ENCODE peak calls at places on chromosomes 11 and 22, in five cellular contexts. T is GM23248, X is fibroblast of lung, G is IMR-90, B is mammary epithelial cell. Y is an unnamed sample. For H3K4me1, the result is how much of the 10 kb centered on the place peaks cover.

GRCh38 chr11:74925281-74925680 is 23.6 kb downstream of the XRRA1 start:
- DNase-seq in T (peak), X (no peak), G (peak), B (no peak), Y (peak)

GRCh38 chr11:106091480-106092123 is 14.1 kb downstream of the AASDHPPT start:
- DNase-seq in T (peak), X (peak), G (peak), B (peak), Y (peak)

GRCh38 chr11:108926522-108927380 is 261.9 kb downstream of the DDX10 start:
- DNase-seq in T (no peak), X (peak), G (no peak), B (no peak), Y (no peak)

GRCh38 chr22:43220625-43221380 is 33.9 kb upstream of the TTLL12 start:
- DNase-seq in T (no peak), X (no peak), G (no peak), B (no peak), Y (no peak)

GRCh38 chr11:1059759-1060158 is 14.9 kb upstream of the MUC2 start:
- DNase-seq in T (no peak), X (no peak), G (no peak), B (no peak), Y (no peak)

GRCh38 chr11:2270322-2271076 is at the start of gene ASCL2:
- DNase-seq in T (no peak), X (no peak), G (no peak), B (peak), Y (no peak)

GRCh38 chr11:6625156-6625831 is 6.1 kb upstream of the TPP1 start:
- DNase-seq in T (no peak), X (no peak), G (no peak), B (no peak), Y (no peak)

GRCh38 chr22:40416267-40416570 is 45.8 kb downstream of the SGSM3 start:
- DNase-seq in T (no peak), X (no peak), G (no peak), B (no peak), Y (no peak)

GRCh38 chr11:47496808-47497207 is 47.9 kb upstream of the RAPSN start:
- DNase-seq in T (no peak), X (no peak), G (no peak), B (no peak), Y (no peak)

GRCh38 chr11:132941024-132941646 is 591.2 kb downstream of the OPCML start:
- DNase-seq in T (peak), X (peak), G (peak), B (peak), Y (peak)

GRCh38 chr22:41816241-41816640 is 15.8 kb downstream of the CCDC134 start:
- DNase-seq in T (no peak), X (no peak), G (no peak), B (no peak), Y (no peak)

GRCh38 chr22:30204742-30205111 is 41.8 kb downstream of the LIF start:
- DNase-seq in T (peak), X (peak), G (peak), B (peak), Y (peak)

GRCh38 chr11:86938900-86939880 is 16.0 kb downstream of the FZD4 start:
- DNase-seq in T (peak), X (peak), G (peak), B (peak), Y (no peak)

GRCh38 chr11:59247535-59248227 is 35.0 kb upstream of the MPEG1 start:
- DNase-seq in T (peak), X (peak), G (peak), B (peak), Y (no peak)

GRCh38 chr11:96393753-96394348 is 4.0 kb downstream of the JRKL start:
- DNase-seq in T (peak), X (peak), G (peak), B (peak), Y (peak)

GRCh38 chr11:77819921-77820564 is 479 bp downstream of the RSF1 start:
- DNase-seq in T (peak), X (peak), G (peak), B (peak), Y (peak)

GRCh38 chr22:43114958-43115357 is 4.4 kb downstream of the BIK start:
- DNase-seq in T (no peak), X (no peak), G (no peak), B (no peak), Y (no peak)

GRCh38 chr22:25396615-25397200 is 167.8 kb upstream of the GRK3 start:
- DNase-seq in T (no peak), X (no peak), G (no peak), B (no peak), Y (no peak)

GRCh38 chr22:42632096-42632495 is 8.3 kb downstream of the ATP5MGL start:
- DNase-seq in T (peak), X (no peak), G (no peak), B (no peak), Y (no peak)

GRCh38 chr22:50676661-50677492 is 4.3 kb downstream of the SHANK3 start:
- DNase-seq in T (no peak), X (no peak), G (no peak), B (no peak), Y (no peak)

GRCh38 chr11:15123849-15124248 is 9.1 kb downstream of the INSC start:
- DNase-seq in T (peak), X (peak), G (peak), B (peak), Y (peak)

GRCh38 chr11:63802637-63803414 is 10.4 kb upstream of the SPINDOC start:
- DNase-seq in T (peak), X (peak), G (peak), B (peak), Y (peak)

GRCh38 chr11:92024788-92025187 is 199.8 kb upstream of the FAT3 start:
- DNase-seq in T (no peak), X (no peak), G (no peak), B (peak), Y (no peak)

GRCh38 chr11:27553186-27553585 is 46.6 kb upstream of the LIN7C start:
- DNase-seq in T (peak), X (no peak), G (no peak), B (peak), Y (peak)

GRCh38 chr11:59158206-59159068 is 13.5 kb upstream of the DTX4 start:
- DNase-seq in T (peak), X (peak), G (peak), B (peak), Y (peak)

DNA sequence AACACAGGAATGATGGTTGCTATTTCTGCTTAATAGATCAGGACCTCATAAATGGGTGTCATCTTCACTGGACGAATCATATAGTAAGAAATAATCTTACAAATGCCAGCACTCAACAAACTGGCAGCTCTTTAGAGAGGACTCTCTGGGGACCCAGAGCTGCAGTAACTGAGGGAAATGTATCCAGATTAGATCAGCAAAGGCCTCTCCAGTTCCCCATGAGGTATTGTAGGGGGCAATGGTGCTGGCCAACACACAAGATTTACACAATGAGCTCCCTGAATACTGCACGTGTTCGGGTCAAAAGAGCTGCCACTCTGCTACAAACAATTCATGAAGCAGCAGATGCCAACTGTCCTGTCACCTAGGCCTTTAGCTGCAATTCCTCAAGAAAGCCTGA is 110.2 kb downstream of the RBFOX2 start:
- DNase-seq in T (peak), X (no peak), G (no peak), B (no peak), Y (no peak)
- H3K4me1 ChIP-seq in T (under half), X (under half), G (under half), B (half or more), Y (under half)

GRCh38 chr11:43582837-43583462 is 97.6 kb upstream of the HSD17B12 start:
- DNase-seq in T (peak), X (no peak), G (no peak), B (no peak), Y (no peak)
- H2AFZ ChIP-seq in T (no peak), X (no peak), G (no peak), B (no peak), Y (no peak)

DNA sequence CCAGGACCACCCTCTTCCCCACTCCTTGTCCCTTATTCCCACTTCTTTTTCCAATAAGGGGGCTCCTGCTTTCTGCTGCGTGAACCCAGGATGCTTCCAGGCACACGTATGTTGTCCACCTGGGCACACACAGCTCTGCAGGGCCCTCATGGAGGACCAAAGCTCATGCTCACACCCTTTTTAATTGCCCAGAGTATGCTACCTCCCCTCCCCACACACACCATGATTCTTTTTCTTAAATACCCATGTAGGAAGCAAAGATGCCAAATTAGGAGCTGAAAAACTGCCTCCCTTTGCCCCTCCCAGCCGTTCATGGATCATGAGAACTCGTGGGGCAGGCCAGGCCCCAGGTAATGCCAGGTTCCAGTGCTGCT is 5.1 kb downstream of the NECTIN1 start:
- DNase-seq in T (no peak), X (no peak), G (no peak), B (no peak), Y (no peak)
- H3K9ac ChIP-seq in T (no peak), X (no peak), G (no peak), B (no peak), Y (no peak)

DNA sequence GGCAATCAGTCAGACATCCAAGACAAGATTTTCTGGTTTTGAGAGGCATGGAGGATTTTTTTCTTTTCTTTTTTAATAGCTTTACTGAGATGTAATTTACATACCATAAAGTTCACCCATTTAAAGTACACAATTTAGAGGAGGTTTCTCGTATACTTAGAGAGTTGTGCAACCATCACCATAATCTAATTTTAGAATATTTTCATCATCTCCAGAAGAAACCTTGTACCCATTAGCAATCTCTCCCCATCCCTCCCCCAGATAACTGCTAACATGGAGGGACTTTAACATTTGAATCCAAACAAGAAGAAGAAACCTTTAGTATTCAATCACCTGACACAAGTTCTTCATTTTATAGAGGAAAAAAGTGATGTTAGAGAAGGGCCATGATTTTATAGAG is 83.6 kb downstream of the CLPB start:
- DNase-seq in T (no peak), X (peak), G (peak), B (no peak), Y (no peak)
- H3K4me1 ChIP-seq in T (under half), X (under half), G (under half), B (under half), Y (under half)

GRCh38 chr11:12043959-12044772 is 35.7 kb upstream of the DKK3 start:
- DNase-seq in T (peak), X (peak), G (peak), B (peak), Y (peak)

GRCh38 chr11:12046636-12047236 is 38.3 kb upstream of the DKK3 start:
- DNase-seq in T (no peak), X (no peak), G (no peak), B (no peak), Y (no peak)

GRCh38 chr11:12045914-12046635 is 37.6 kb upstream of the DKK3 start:
- DNase-seq in T (peak), X (no peak), G (peak), B (no peak), Y (no peak)

GRCh38 chr11:12043221-12043620 is 34.8 kb upstream of the DKK3 start:
- DNase-seq in T (no peak), X (no peak), G (no peak), B (no peak), Y (no peak)

DNA sequence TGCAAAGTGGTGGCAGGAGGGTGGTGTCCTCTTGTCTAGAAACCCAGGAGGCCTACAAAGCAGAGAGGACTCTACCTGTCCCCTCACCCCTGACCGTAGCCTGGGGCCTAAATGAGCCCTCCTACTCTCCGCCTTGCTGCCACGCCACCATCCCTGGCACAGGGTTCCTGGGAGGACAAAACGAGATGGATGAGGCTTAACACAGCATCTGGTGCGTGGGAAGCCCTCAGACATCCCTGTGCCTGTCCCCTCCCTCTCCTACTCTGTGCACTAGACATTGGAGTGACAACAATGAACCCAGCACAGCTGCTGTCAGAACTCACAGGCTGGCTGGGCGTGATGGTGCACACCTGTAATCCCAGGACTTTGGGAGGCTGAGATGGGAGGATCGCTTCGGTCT is 36.4 kb upstream of the DKK3 start:
- DNase-seq in T (peak), X (no peak), G (no peak), B (no peak), Y (no peak)
- H2AFZ ChIP-seq in T (peak), X (peak), G (peak), B (peak), Y (peak)

GRCh38 chr11:116339306-116339705 is 433.5 kb downstream of the BUD13 start:
- DNase-seq in T (no peak), X (no peak), G (no peak), B (no peak), Y (no peak)
- H3K9ac ChIP-seq in T (no peak), X (no peak), G (no peak), B (no peak), Y (no peak)

DNA sequence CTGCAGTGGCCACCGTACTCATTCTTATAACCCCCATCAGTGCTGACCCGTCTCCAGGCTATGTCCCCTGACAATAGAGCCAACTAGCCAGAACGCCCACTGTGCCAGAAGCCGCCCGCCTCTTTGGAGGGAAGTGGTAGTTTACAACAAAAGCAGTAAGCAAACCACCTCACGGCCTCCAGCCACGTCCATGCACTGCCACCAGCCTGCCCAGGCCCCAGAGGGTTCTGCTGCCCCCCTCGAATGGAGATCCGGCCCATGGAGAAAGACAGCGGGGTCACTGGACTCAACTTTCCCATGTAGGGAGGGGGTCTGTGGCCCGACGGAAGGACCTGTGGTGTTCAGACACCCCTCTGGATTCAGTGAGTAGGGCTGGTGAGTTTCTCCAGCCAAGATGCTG is 340.3 kb downstream of the CTTN start:
- DNase-seq in T (no peak), X (no peak), G (no peak), B (no peak), Y (no peak)
- H3K4me1 ChIP-seq in T (under half), X (under half), G (under half), B (under half), Y (under half)

GRCh38 chr11:14029971-14030531 is 67.5 kb downstream of the SPON1 start:
- DNase-seq in T (peak), X (peak), G (peak), B (peak), Y (peak)
- H2AFZ ChIP-seq in T (peak), X (peak), G (peak), B (peak), Y (no peak)